ENCODE peak calls at places on chromosome 9, in eight cellular contexts. V, J, Y, Z, X, O, Q and B are unnamed samples.

GRCh38 chr9:15078345-15078744 is 168.1 kb upstream of the FREM1 start:
- DNase-seq in V (no peak), J (no peak), Y (no peak), Z (no peak), X (no peak), O (no peak), Q (peak; percentile 27), B (no peak)

GRCh38 chr9:122389799-122390481 is 19.1 kb downstream of the PTGS1 start:
- DNase-seq in V (peak; percentile 70), J (no peak), Y (peak; percentile 56), Z (no peak), X (no peak), O (no peak), Q (peak; percentile 36), B (peak; percentile 60)

GRCh38 chr9:124859803-124860581 is 1.8 kb downstream of the RPL35 start:
- DNase-seq in V (no peak), J (no peak), Y (no peak), Z (no peak), X (no peak), O (no peak), Q (no peak), B (no peak)

GRCh38 chr9:98569491-98569890 is 139.2 kb downstream of the GABBR2 start:
- DNase-seq in V (no peak), J (no peak), Y (no peak), Z (no peak), X (no peak), O (no peak), Q (no peak), B (peak; percentile 45)

GRCh38 chr9:37300620-37301368 is 121.7 kb upstream of the GRHPR start:
- DNase-seq in V (no peak), J (no peak), Y (no peak), Z (no peak), X (no peak), O (no peak), Q (no peak), B (no peak)

GRCh38 chr9:76773051-76773450 is 8.8 kb downstream of the PCA3 start:
- DNase-seq in V (no peak), J (no peak), Y (no peak), Z (no peak), X (no peak), O (no peak), Q (no peak), B (no peak)

GRCh38 chr9:34139477-34140146 is 13.1 kb upstream of the DCAF12 start:
- DNase-seq in V (peak; percentile 76), J (peak; percentile 54), Y (no peak), Z (peak; percentile 70), X (no peak), O (peak; percentile 16), Q (peak; percentile 62), B (no peak)

GRCh38 chr9:27151693-27152397 is 42.8 kb downstream of the TEK start:
- DNase-seq in V (no peak), J (no peak), Y (no peak), Z (no peak), X (no peak), O (no peak), Q (no peak), B (no peak)

GRCh38 chr9:98373622-98374021 is 118.2 kb upstream of the TBC1D2 start:
- DNase-seq in V (no peak), J (no peak), Y (no peak), Z (no peak), X (no peak), O (no peak), Q (no peak), B (no peak)

GRCh38 chr9:112925058-112925641 is 34.5 kb upstream of the SLC46A2 start:
- DNase-seq in V (no peak), J (peak; percentile 24), Y (no peak), Z (peak; percentile 51), X (no peak), O (no peak), Q (no peak), B (no peak)

GRCh38 chr9:100474082-100474949 is 1.4 kb downstream of the TMEFF1 start:
- DNase-seq in V (no peak), J (no peak), Y (no peak), Z (peak; percentile 42), X (no peak), O (no peak), Q (no peak), B (no peak)

GRCh38 chr9:4298255-4299005 is 1.4 kb downstream of the GLIS3 start:
- DNase-seq in V (peak; percentile 43), J (no peak), Y (peak; percentile 70), Z (peak; percentile 44), X (no peak), O (peak; percentile 56), Q (peak; percentile 49), B (no peak)

GRCh38 chr9:4297795-4298254 is 2.0 kb downstream of the GLIS3 start:
- DNase-seq in V (peak; percentile 58), J (peak; percentile 24), Y (peak; percentile 88), Z (peak; percentile 74), X (no peak), O (peak; percentile 67), Q (peak; percentile 78), B (no peak)

GRCh38 chr9:4299006-4299795 is 667 bp downstream of the GLIS3 start:
- DNase-seq in V (peak; percentile 29), J (no peak), Y (peak; percentile 74), Z (peak; percentile 65), X (no peak), O (peak; percentile 30), Q (peak; percentile 30), B (no peak)

GRCh38 chr9:4296217-4296616 is 3.7 kb downstream of the GLIS3 start:
- DNase-seq in V (no peak), J (no peak), Y (no peak), Z (no peak), X (no peak), O (no peak), Q (no peak), B (peak; percentile 7)

GRCh38 chr9:4297151-4297794 is 2.6 kb downstream of the GLIS3 start:
- DNase-seq in V (peak; percentile 67), J (peak; percentile 15), Y (peak; percentile 91), Z (peak; percentile 54), X (no peak), O (peak; percentile 80), Q (peak; percentile 87), B (peak; percentile 97)
- TF ChIP-seq POLR2AphosphoS5 in V (no peak), J (no peak), Y (peak; percentile 41), Z (peak; percentile 71), X (no peak), O (no peak), Q (no peak), B (peak; percentile 23)

GRCh38 chr9:13022756-13023155 is 247.9 kb downstream of the LURAP1L start:
- DNase-seq in V (no peak), J (no peak), Y (no peak), Z (no peak), X (no peak), O (no peak), Q (no peak), B (no peak)

GRCh38 chr9:13014484-13014883 is 239.7 kb downstream of the LURAP1L start:
- DNase-seq in V (no peak), J (no peak), Y (no peak), Z (no peak), X (no peak), O (no peak), Q (no peak), B (no peak)

GRCh38 chr9:13020706-13021105 is 245.9 kb downstream of the LURAP1L start:
- DNase-seq in V (no peak), J (no peak), Y (no peak), Z (no peak), X (no peak), O (no peak), Q (no peak), B (no peak)

GRCh38 chr9:13023498-13023897 is 248.7 kb downstream of the LURAP1L start:
- DNase-seq in V (no peak), J (no peak), Y (no peak), Z (no peak), X (no peak), O (no peak), Q (no peak), B (no peak)

DNA sequence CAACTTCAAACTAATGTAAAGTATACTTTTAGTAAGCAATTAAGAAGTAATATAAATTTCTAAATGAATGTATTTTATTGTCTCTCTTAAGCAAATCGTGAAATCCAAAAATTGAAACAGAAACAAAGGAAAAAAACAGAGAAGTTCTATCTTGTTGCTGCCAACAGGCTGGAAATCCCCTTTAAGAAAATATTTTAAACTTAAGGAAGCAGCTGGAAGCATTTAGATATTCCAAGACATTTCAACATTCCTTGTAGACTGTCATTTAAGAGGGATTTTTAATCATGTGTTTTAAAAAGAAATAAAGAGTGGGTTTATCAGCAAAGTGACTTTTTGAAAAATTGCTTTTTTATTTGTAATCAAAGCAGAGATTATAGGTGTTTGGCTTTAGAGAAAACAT is 245.3 kb downstream of the LURAP1L start:
- DNase-seq in V (no peak), J (no peak), Y (no peak), Z (no peak), X (no peak), O (no peak), Q (no peak), B (no peak)
- H3K4me3 ChIP-seq in V (no peak overlapping the region), J (no peak overlapping the region), Y (no peak overlapping the region), Z (no peak overlapping the region), X (no peak overlapping the region), O (no peak overlapping the region), Q (no peak overlapping the region), B (no peak overlapping the region)

DNA sequence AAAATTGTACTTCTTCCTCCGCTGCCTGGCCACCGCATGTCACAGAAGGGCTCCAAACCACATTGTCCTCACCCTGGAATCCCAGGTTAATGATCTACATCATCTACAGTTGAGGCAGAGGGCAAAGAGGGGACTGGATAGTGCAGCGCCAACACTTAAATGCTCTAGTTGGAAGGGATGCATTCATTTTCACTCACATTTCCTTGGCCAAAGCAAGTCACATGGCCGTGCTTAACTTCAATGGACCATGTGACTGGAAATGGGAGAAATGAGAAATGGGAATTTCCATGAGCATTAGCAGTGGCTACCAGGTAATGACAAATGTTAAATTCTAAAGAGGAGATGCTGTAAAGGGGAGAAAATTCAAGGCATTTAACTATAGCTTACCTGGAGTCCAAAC is 13.3 kb upstream of the GNAQ start:
- DNase-seq in V (no peak), J (no peak), Y (no peak), Z (no peak), X (no peak), O (no peak), Q (no peak), B (no peak)
- TF ChIP-seq EP300 in V (no peak), J (no peak), Y (no peak), Z (no peak), X (no peak), O (no peak), Q (no peak), B (no peak)

DNA sequence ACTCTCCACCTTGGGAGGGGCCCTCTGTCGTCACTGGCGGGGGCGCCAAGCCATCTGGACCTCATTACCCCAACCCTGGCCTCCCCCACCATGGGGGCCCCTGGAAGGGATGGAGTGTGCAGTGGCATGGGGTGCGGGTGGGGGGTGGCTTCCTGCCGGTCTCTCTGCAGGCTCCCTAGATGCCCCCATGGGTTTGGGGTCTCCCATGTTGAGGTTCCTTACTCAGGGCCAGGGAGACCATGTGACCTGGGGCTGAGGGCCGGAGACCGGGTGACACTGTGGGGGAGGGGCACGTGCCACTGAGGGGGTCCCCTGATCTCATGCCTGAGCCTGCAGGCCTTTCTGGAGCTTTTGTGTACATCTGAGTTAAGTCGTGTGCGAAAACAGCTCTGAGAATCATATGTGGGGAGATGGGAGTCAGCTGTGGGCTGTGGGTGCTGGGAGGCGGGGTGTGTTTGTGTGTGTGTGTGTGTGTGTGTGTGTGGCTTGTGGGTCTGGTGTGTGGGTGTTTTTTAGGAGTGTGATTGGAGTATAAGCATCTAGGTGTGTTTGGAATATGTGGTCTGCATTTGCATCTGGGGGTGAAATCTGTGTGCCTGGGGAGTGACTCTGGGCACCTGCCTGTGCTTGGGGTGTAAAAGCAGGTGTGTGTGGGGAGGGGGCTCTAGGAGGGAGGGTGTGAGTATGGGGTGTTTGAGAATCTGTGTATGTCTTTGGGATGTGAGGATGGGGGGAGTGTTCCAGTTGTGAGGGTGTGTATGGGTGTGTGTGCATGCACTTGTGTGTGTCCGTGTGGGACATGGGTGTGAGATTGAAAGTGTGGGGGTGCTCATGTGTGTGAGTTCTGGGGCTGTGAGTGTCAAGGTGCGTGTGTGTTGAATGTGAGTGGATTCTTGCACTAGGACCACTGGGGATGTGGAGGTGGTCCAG is 32.1 kb downstream of the GOLGA2 start:
- DNase-seq in V (no peak), J (peak; percentile 50), Y (peak; percentile 75), Z (peak; percentile 63), X (no peak), O (no peak), Q (no peak), B (no peak)
- TF ChIP-seq POLR2AphosphoS5 in V (no peak), J (no peak), Y (no peak), Z (no peak), X (no peak), O (no peak), Q (no peak), B (no peak)